ENCODE peak calls at places on chromosomes 11 and 22, in seven cellular contexts. One of them, this sample, is unnamed. For H3K4me1, the result is how much of the 10 kb centered on the place peaks cover.

GRCh38 chr11:17473071-17473744 is 3.4 kb downstream of the ABCC8 start:
- DNase-seq in CD8-positive, alpha-beta memory T cell: no peak
- DNase-seq in mammary epithelial cell: peak
- DNase-seq in PC-9: no peak
- DNase-seq in right lobe of liver: no peak
- DNase-seq in pancreas: no peak
- DNase-seq in effector memory CD4-positive, alpha-beta T cell: no peak
- DNase-seq in this sample: no peak

GRCh38 chr11:48020092-48020755 is 39.9 kb downstream of the PTPRJ start:
- DNase-seq in CD8-positive, alpha-beta memory T cell: no peak
- DNase-seq in mammary epithelial cell: no peak
- DNase-seq in PC-9: no peak
- DNase-seq in right lobe of liver: no peak
- DNase-seq in pancreas: peak
- DNase-seq in effector memory CD4-positive, alpha-beta T cell: no peak
- DNase-seq in this sample: no peak

GRCh38 chr11:120215634-120216033 is 4.8 kb downstream of the OAF start:
- DNase-seq in CD8-positive, alpha-beta memory T cell: no peak
- DNase-seq in mammary epithelial cell: no peak
- DNase-seq in PC-9: peak
- DNase-seq in right lobe of liver: peak
- DNase-seq in pancreas: no peak
- DNase-seq in effector memory CD4-positive, alpha-beta T cell: no peak
- DNase-seq in this sample: no peak

GRCh38 chr22:30336752-30337460 is 10.2 kb upstream of the TBC1D10A start:
- DNase-seq in CD8-positive, alpha-beta memory T cell: no peak
- DNase-seq in mammary epithelial cell: no peak
- DNase-seq in PC-9: no peak
- DNase-seq in right lobe of liver: peak
- DNase-seq in pancreas: no peak
- DNase-seq in effector memory CD4-positive, alpha-beta T cell: no peak
- DNase-seq in this sample: no peak

GRCh38 chr22:32745996-32746322 is 55.5 kb upstream of the TIMP3 start:
- DNase-seq in CD8-positive, alpha-beta memory T cell: no peak
- DNase-seq in mammary epithelial cell: no peak
- DNase-seq in PC-9: peak
- DNase-seq in right lobe of liver: no peak
- DNase-seq in pancreas: no peak
- DNase-seq in effector memory CD4-positive, alpha-beta T cell: no peak
- DNase-seq in this sample: no peak

GRCh38 chr11:60699282-60699681 is at the start of gene MS4A8:
- DNase-seq in CD8-positive, alpha-beta memory T cell: no peak
- DNase-seq in mammary epithelial cell: no peak
- DNase-seq in PC-9: no peak
- DNase-seq in right lobe of liver: no peak
- DNase-seq in pancreas: no peak
- DNase-seq in effector memory CD4-positive, alpha-beta T cell: no peak
- DNase-seq in this sample: no peak

GRCh38 chr11:134331565-134332188 is at the start of gene GLB1L2:
- DNase-seq in CD8-positive, alpha-beta memory T cell: peak
- DNase-seq in mammary epithelial cell: peak
- DNase-seq in PC-9: peak
- DNase-seq in right lobe of liver: peak
- DNase-seq in pancreas: peak
- DNase-seq in effector memory CD4-positive, alpha-beta T cell: peak
- DNase-seq in this sample: no peak

GRCh38 chr22:43953988-43954771 is 1.1 kb upstream of the SAMM50 start:
- DNase-seq in CD8-positive, alpha-beta memory T cell: no peak
- DNase-seq in mammary epithelial cell: no peak
- DNase-seq in PC-9: no peak
- DNase-seq in right lobe of liver: no peak
- DNase-seq in pancreas: no peak
- DNase-seq in effector memory CD4-positive, alpha-beta T cell: no peak
- DNase-seq in this sample: no peak

GRCh38 chr11:86477495-86478155 is 102.9 kb downstream of the CCDC81 start:
- DNase-seq in CD8-positive, alpha-beta memory T cell: no peak
- DNase-seq in mammary epithelial cell: no peak
- DNase-seq in PC-9: no peak
- DNase-seq in right lobe of liver: no peak
- DNase-seq in pancreas: no peak
- DNase-seq in effector memory CD4-positive, alpha-beta T cell: no peak
- DNase-seq in this sample: no peak

GRCh38 chr11:11876458-11876857 is 34.7 kb downstream of the USP47 start:
- DNase-seq in CD8-positive, alpha-beta memory T cell: no peak
- DNase-seq in mammary epithelial cell: no peak
- DNase-seq in PC-9: no peak
- DNase-seq in right lobe of liver: no peak
- DNase-seq in pancreas: no peak
- DNase-seq in effector memory CD4-positive, alpha-beta T cell: no peak
- DNase-seq in this sample: no peak

GRCh38 chr22:38843201-38843715 is 570 bp downstream of the NPTXR start:
- DNase-seq in CD8-positive, alpha-beta memory T cell: peak
- DNase-seq in mammary epithelial cell: peak
- DNase-seq in PC-9: peak
- DNase-seq in right lobe of liver: no peak
- DNase-seq in pancreas: peak
- DNase-seq in effector memory CD4-positive, alpha-beta T cell: peak
- DNase-seq in this sample: no peak

GRCh38 chr11:126573325-126574076 is 218.0 kb downstream of the ST3GAL4 start:
- DNase-seq in CD8-positive, alpha-beta memory T cell: no peak
- DNase-seq in mammary epithelial cell: no peak
- DNase-seq in PC-9: no peak
- DNase-seq in right lobe of liver: no peak
- DNase-seq in pancreas: no peak
- DNase-seq in effector memory CD4-positive, alpha-beta T cell: no peak
- DNase-seq in this sample: peak

GRCh38 chr11:30346068-30346688 is 23.3 kb downstream of the ARL14EP start:
- DNase-seq in CD8-positive, alpha-beta memory T cell: no peak
- DNase-seq in mammary epithelial cell: peak
- DNase-seq in PC-9: peak
- DNase-seq in right lobe of liver: no peak
- DNase-seq in pancreas: no peak
- DNase-seq in effector memory CD4-positive, alpha-beta T cell: no peak
- DNase-seq in this sample: peak

GRCh38 chr11:22169833-22170232 is 23.1 kb upstream of the ANO5 start:
- DNase-seq in CD8-positive, alpha-beta memory T cell: no peak
- DNase-seq in mammary epithelial cell: no peak
- DNase-seq in PC-9: no peak
- DNase-seq in right lobe of liver: no peak
- DNase-seq in pancreas: no peak
- DNase-seq in effector memory CD4-positive, alpha-beta T cell: no peak
- DNase-seq in this sample: peak

GRCh38 chr11:2725367-2726300 is 25.8 kb upstream of the KCNQ1OT1 start:
- DNase-seq in CD8-positive, alpha-beta memory T cell: no peak
- DNase-seq in mammary epithelial cell: no peak
- DNase-seq in PC-9: no peak
- DNase-seq in right lobe of liver: no peak
- DNase-seq in pancreas: no peak
- DNase-seq in effector memory CD4-positive, alpha-beta T cell: no peak
- DNase-seq in this sample: no peak

GRCh38 chr11:26063915-26064314 is 268.0 kb upstream of the ANO3 start:
- DNase-seq in CD8-positive, alpha-beta memory T cell: no peak
- DNase-seq in mammary epithelial cell: no peak
- DNase-seq in PC-9: no peak
- DNase-seq in right lobe of liver: no peak
- DNase-seq in pancreas: no peak
- DNase-seq in effector memory CD4-positive, alpha-beta T cell: no peak
- DNase-seq in this sample: no peak

GRCh38 chr11:66604161-66604560 is 11.2 kb downstream of the CCS start:
- DNase-seq in CD8-positive, alpha-beta memory T cell: no peak
- DNase-seq in mammary epithelial cell: no peak
- DNase-seq in PC-9: no peak
- DNase-seq in right lobe of liver: no peak
- DNase-seq in pancreas: no peak
- DNase-seq in effector memory CD4-positive, alpha-beta T cell: no peak
- DNase-seq in this sample: no peak

GRCh38 chr11:66603072-66603471 is 10.1 kb downstream of the CCS start:
- DNase-seq in CD8-positive, alpha-beta memory T cell: no peak
- DNase-seq in mammary epithelial cell: no peak
- DNase-seq in PC-9: no peak
- DNase-seq in right lobe of liver: no peak
- DNase-seq in pancreas: no peak
- DNase-seq in effector memory CD4-positive, alpha-beta T cell: no peak
- DNase-seq in this sample: no peak

GRCh38 chr11:66598993-66599392 is 6.0 kb downstream of the CCS start:
- DNase-seq in CD8-positive, alpha-beta memory T cell: no peak
- DNase-seq in mammary epithelial cell: no peak
- DNase-seq in PC-9: no peak
- DNase-seq in right lobe of liver: peak
- DNase-seq in pancreas: no peak
- DNase-seq in effector memory CD4-positive, alpha-beta T cell: no peak
- DNase-seq in this sample: no peak

GRCh38 chr11:66600924-66601233 is 7.9 kb downstream of the CCS start:
- DNase-seq in CD8-positive, alpha-beta memory T cell: no peak
- DNase-seq in mammary epithelial cell: no peak
- DNase-seq in PC-9: no peak
- DNase-seq in right lobe of liver: no peak
- DNase-seq in pancreas: no peak
- DNase-seq in effector memory CD4-positive, alpha-beta T cell: no peak
- DNase-seq in this sample: no peak

DNA sequence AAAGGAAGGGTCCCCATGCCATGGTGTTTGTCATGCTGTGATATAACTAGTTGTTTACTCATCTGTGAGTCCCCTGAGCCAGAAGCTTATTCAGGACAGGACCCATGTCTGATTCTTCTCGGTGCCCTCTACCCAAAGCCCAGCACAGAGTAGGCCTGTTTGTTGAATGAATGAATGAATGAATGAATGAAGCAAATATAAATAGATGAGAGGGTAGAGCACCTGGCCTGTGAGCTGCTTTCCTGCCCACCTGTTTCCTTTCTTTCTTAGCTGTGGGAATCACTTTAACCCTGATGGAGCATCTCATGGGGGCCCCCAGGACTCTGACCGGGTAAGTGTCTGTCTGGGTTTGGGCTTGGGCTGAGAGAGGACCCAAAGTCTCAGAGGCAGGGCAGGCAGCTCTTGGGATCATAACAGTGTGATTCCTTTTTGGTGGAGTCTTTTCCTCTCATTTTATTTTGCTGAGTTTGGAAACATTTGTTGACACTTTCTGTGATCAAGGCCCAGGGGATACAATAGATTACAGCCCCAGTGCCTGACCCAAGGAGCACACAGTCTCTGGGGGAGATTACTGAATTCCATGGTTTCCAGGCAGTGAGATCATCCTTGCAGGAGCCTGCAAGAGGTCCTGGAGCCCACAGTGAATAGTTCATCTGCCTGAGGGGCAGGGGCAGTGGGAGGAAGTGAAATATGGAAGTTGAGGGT is 7.4 kb downstream of the CCS start:
- DNase-seq in CD8-positive, alpha-beta memory T cell: no peak
- DNase-seq in mammary epithelial cell: no peak
- DNase-seq in PC-9: no peak
- DNase-seq in right lobe of liver: no peak
- DNase-seq in pancreas: no peak
- DNase-seq in effector memory CD4-positive, alpha-beta T cell: no peak
- DNase-seq in this sample: no peak
- H3K27ac ChIP-seq in CD8-positive, alpha-beta memory T cell: no peak
- H3K27ac ChIP-seq in mammary epithelial cell: no peak
- H3K27ac ChIP-seq in PC-9: no peak
- H3K27ac ChIP-seq in right lobe of liver: peak
- H3K27ac ChIP-seq in pancreas: no peak
- H3K27ac ChIP-seq in effector memory CD4-positive, alpha-beta T cell: no peak
- H3K27ac ChIP-seq in this sample: no peak

DNA sequence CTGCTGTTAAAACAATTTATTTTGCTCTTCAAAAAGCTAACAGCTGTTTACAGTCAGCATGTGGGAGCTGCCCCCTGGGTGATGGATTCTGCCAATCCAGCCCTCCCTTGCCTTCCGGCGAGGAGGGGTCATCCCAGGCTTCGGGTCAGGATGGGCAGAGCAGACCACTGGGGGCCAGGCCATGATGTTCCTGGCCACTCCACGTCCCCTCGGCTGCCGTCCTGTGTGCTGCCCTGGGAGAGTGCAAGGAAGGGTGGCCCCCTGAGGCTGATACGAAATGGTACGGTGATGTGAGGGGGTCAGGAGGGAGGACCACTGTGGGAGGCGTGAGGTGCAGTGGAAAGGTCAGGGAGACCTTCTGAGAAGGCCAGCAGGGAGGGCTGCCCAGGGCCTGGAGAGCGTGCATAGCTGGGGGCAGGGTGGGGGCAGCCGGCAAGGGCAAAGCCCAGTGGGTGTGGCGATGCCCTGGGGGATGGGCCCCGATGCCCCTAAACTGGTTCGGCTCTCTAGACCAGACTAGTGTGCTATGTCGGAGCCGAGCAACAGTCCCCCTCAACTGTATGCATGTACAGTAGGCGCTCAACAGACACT is 41.3 kb downstream of the RTN4R start:
- DNase-seq in CD8-positive, alpha-beta memory T cell: no peak
- DNase-seq in mammary epithelial cell: no peak
- DNase-seq in PC-9: no peak
- DNase-seq in right lobe of liver: no peak
- DNase-seq in pancreas: no peak
- DNase-seq in effector memory CD4-positive, alpha-beta T cell: no peak
- DNase-seq in this sample: no peak
- H3K4me1 ChIP-seq in CD8-positive, alpha-beta memory T cell: under half
- H3K4me1 ChIP-seq in mammary epithelial cell: under half
- H3K4me1 ChIP-seq in PC-9: under half
- H3K4me1 ChIP-seq in right lobe of liver: under half
- H3K4me1 ChIP-seq in pancreas: under half
- H3K4me1 ChIP-seq in effector memory CD4-positive, alpha-beta T cell: under half
- H3K4me1 ChIP-seq in this sample: under half

GRCh38 chr11:32527776-32528175 is 55.9 kb upstream of the EIF3M start:
- DNase-seq in CD8-positive, alpha-beta memory T cell: no peak
- DNase-seq in mammary epithelial cell: no peak
- DNase-seq in PC-9: no peak
- DNase-seq in right lobe of liver: no peak
- DNase-seq in pancreas: no peak
- DNase-seq in effector memory CD4-positive, alpha-beta T cell: no peak
- DNase-seq in this sample: no peak
- H3K27ac ChIP-seq in CD8-positive, alpha-beta memory T cell: no peak
- H3K27ac ChIP-seq in mammary epithelial cell: no peak
- H3K27ac ChIP-seq in PC-9: no peak
- H3K27ac ChIP-seq in right lobe of liver: no peak
- H3K27ac ChIP-seq in pancreas: no peak
- H3K27ac ChIP-seq in effector memory CD4-positive, alpha-beta T cell: no peak
- H3K27ac ChIP-seq in this sample: no peak

GRCh38 chr11:74777038-74777437 is 28.4 kb downstream of the RNF169 start:
- DNase-seq in CD8-positive, alpha-beta memory T cell: no peak
- DNase-seq in mammary epithelial cell: no peak
- DNase-seq in PC-9: no peak
- DNase-seq in right lobe of liver: no peak
- DNase-seq in pancreas: no peak
- DNase-seq in effector memory CD4-positive, alpha-beta T cell: no peak
- DNase-seq in this sample: no peak

GRCh38 chr11:74770456-74770855 is 21.8 kb downstream of the RNF169 start:
- DNase-seq in CD8-positive, alpha-beta memory T cell: no peak
- DNase-seq in mammary epithelial cell: no peak
- DNase-seq in PC-9: no peak
- DNase-seq in right lobe of liver: no peak
- DNase-seq in pancreas: no peak
- DNase-seq in effector memory CD4-positive, alpha-beta T cell: no peak
- DNase-seq in this sample: no peak

GRCh38 chr11:74776546-74776945 is 27.9 kb downstream of the RNF169 start:
- DNase-seq in CD8-positive, alpha-beta memory T cell: no peak
- DNase-seq in mammary epithelial cell: no peak
- DNase-seq in PC-9: no peak
- DNase-seq in right lobe of liver: no peak
- DNase-seq in pancreas: no peak
- DNase-seq in effector memory CD4-positive, alpha-beta T cell: no peak
- DNase-seq in this sample: no peak

GRCh38 chr11:74771139-74771538 is 22.5 kb downstream of the RNF169 start:
- DNase-seq in CD8-positive, alpha-beta memory T cell: no peak
- DNase-seq in mammary epithelial cell: no peak
- DNase-seq in PC-9: no peak
- DNase-seq in right lobe of liver: no peak
- DNase-seq in pancreas: no peak
- DNase-seq in effector memory CD4-positive, alpha-beta T cell: no peak
- DNase-seq in this sample: no peak

GRCh38 chr11:74773481-74773880 is 24.8 kb downstream of the RNF169 start:
- DNase-seq in CD8-positive, alpha-beta memory T cell: no peak
- DNase-seq in mammary epithelial cell: no peak
- DNase-seq in PC-9: no peak
- DNase-seq in right lobe of liver: no peak
- DNase-seq in pancreas: no peak
- DNase-seq in effector memory CD4-positive, alpha-beta T cell: no peak
- DNase-seq in this sample: no peak
- H3K4me1 ChIP-seq in CD8-positive, alpha-beta memory T cell: under half
- H3K4me1 ChIP-seq in mammary epithelial cell: under half
- H3K4me1 ChIP-seq in PC-9: under half
- H3K4me1 ChIP-seq in right lobe of liver: under half
- H3K4me1 ChIP-seq in pancreas: under half
- H3K4me1 ChIP-seq in effector memory CD4-positive, alpha-beta T cell: under half
- H3K4me1 ChIP-seq in this sample: under half